ENCODE peak calls at places on chromosome 6, in six cellular contexts. Q is foreskin melanocyte; X is stimulated activated CD8-positive, alpha-beta memory T cell treated with anti-CD3 and anti-CD28 coated beads, Interleukin-2, amount 100 ng/mL, for 1 hour; C is CD8-positive, alpha-beta memory T cell; K is tibial nerve; Y is activated CD4-positive, CD25-positive, alpha-beta regulatory T cell treated with anti-CD3 and anti-CD28 coated beads, Interleukin-2, amount 50 U/mL, for 72 hours. N is an unnamed sample.
A peak's percentile ranks its signal among the peaks of the same experiment; 100 is the strongest.

GRCh38 chr6:111492499-111492898 is 9.5 kb upstream of the REV3L start:
- DNase-seq in K (no peak), C (no peak), Y (no peak), X (no peak), Q (no peak), N (no peak)

GRCh38 chr6:164897523-164898094 is 411.8 kb downstream of the C6orf118 start:
- DNase-seq in K (no peak), X (no peak), Y (no peak), C (no peak), Q (peak; percentile 18), N (peak; percentile 61)

GRCh38 chr6:105243487-105243886 is 63.7 kb upstream of the POPDC3 start:
- DNase-seq in Q (no peak), X (no peak), K (no peak), Y (no peak), C (no peak), N (no peak)

GRCh38 chr6:158638393-158638792 is 6.2 kb downstream of the DYNLT1 start:
- DNase-seq in Y (no peak), K (no peak), X (no peak), Q (no peak), C (no peak), N (no peak)

GRCh38 chr6:55528624-55529023 is 50.4 kb downstream of the HMGCLL1 start:
- DNase-seq in Q (peak; percentile 25), C (no peak), Y (no peak), X (no peak), K (no peak), N (peak; percentile 65)

GRCh38 chr6:27161946-27162603 is 85.4 kb upstream of the PRSS16 start:
- DNase-seq in Y (no peak), C (no peak), K (no peak), X (no peak), Q (peak; percentile 48), N (peak; percentile 84)

GRCh38 chr6:75750925-75751324 is 1.9 kb downstream of the MYO6 start:
- DNase-seq in K (no peak), C (no peak), X (no peak), Y (no peak), Q (no peak), N (no peak)

GRCh38 chr6:44088827-44089590 is 38.2 kb downstream of the MRPL14 start:
- DNase-seq in C (no peak), X (no peak), K (no peak), Y (no peak), Q (no peak), N (no peak)

GRCh38 chr6:113879186-113880096 is 22.3 kb downstream of the MARCKS start:
- DNase-seq in X (no peak), Y (no peak), Q (peak; percentile 50), K (peak; percentile 17), C (no peak), N (peak; percentile 79)

GRCh38 chr6:169701218-169701952 is 444 bp downstream of the WDR27 start:
- DNase-seq in K (no peak), X (no peak), C (no peak), Y (no peak), Q (no peak), N (no peak)

GRCh38 chr6:34239240-34239825 is 2.7 kb downstream of the HMGA1 start:
- DNase-seq in X (no peak), Q (no peak), C (no peak), K (no peak), Y (no peak), N (no peak)

GRCh38 chr6:15247214-15247749 is 1.4 kb downstream of the JARID2 start:
- DNase-seq in Y (no peak), K (no peak), Q (no peak), C (no peak), X (no peak), N (no peak)

GRCh38 chr6:2044192-2044591 is 201.2 kb downstream of the GMDS start:
- DNase-seq in C (no peak), Q (no peak), Y (no peak), K (no peak), X (no peak), N (no peak)

GRCh38 chr6:41222045-41222444 is 6.1 kb upstream of the TREML4 start:
- DNase-seq in Y (no peak), K (no peak), C (no peak), Q (no peak), X (no peak), N (no peak)

GRCh38 chr6:3732345-3733141 is 19.0 kb downstream of the PXDC1 start:
- DNase-seq in X (peak; percentile 40), C (peak; percentile 46), Y (peak; percentile 67), Q (peak; percentile 31), K (peak; percentile 49), N (peak; percentile 83)

GRCh38 chr6:141562181-141562800 is 570.4 kb upstream of the GJE1 start:
- DNase-seq in C (peak; percentile 1), X (no peak), Y (no peak), K (no peak), Q (no peak), N (no peak)

GRCh38 chr6:79463721-79464120 is 73.5 kb downstream of the LCA5 start:
- DNase-seq in Y (no peak), X (no peak), C (no peak), K (no peak), Q (no peak), N (no peak)

GRCh38 chr6:130724089-130724488 is 103.1 kb upstream of the SMLR1 start:
- DNase-seq in X (no peak), C (no peak), Y (no peak), Q (no peak), K (no peak), N (no peak)

GRCh38 chr6:163218361-163218894 is 196.1 kb upstream of the QKI start:
- DNase-seq in Y (no peak), Q (no peak), X (no peak), C (no peak), K (no peak), N (no peak)

GRCh38 chr6:50147371-50147770 is 97.6 kb upstream of the DEFB112 start:
- DNase-seq in Q (peak; percentile 42), C (no peak), X (no peak), Y (no peak), K (no peak), N (peak; percentile 17)

GRCh38 chr6:45728674-45729073 is 287.0 kb downstream of the CLIC5 start:
- DNase-seq in X (no peak), K (no peak), Y (no peak), C (no peak), Q (peak; percentile 84), N (peak; percentile 80)

GRCh38 chr6:168124921-168125320 is 45.9 kb upstream of the FRMD1 start:
- DNase-seq in Q (no peak), C (no peak), X (no peak), K (no peak), Y (no peak), N (no peak)

GRCh38 chr6:160278786-160279310 is 20.2 kb upstream of the SLC22A2 start:
- DNase-seq in X (no peak), K (no peak), Q (no peak), Y (no peak), C (no peak), N (no peak)